ENCODE peak calls at places on chromosomes 5 and 9, in five cellular contexts. W is foreskin fibroblast, Z is choroid plexus epithelial cell, U is GM06990, V is Peyer's patch. T is an unnamed sample.
A peak's percentile ranks its signal among the peaks of the same experiment; 100 is the strongest.

GRCh38 chr5:34655354-34655991 is 655 bp upstream of the RAI14 start:
- DNase-seq in W (peak; percentile 82), Z (peak; percentile 93), U (peak; percentile 23), V (peak; percentile 21), T (peak; percentile 76)

GRCh38 chr5:138565100-138565821 is 9.9 kb downstream of the HSPA9 start:
- DNase-seq in W (no peak), Z (no peak), U (no peak), V (no peak), T (no peak)

GRCh38 chr9:129176786-129177442 is 1.1 kb downstream of the IER5L start:
- DNase-seq in W (no peak), Z (peak; percentile 80), U (peak; percentile 58), V (no peak), T (peak; percentile 41)

GRCh38 chr5:90575712-90576111 is 17.1 kb downstream of the ADGRV1 start:
- DNase-seq in W (no peak), Z (no peak), U (no peak), V (no peak), T (no peak)

GRCh38 chr9:1606253-1606652 is 408.9 kb upstream of the SMARCA2 start:
- DNase-seq in W (no peak), Z (no peak), U (no peak), V (no peak), T (no peak)

GRCh38 chr9:2173170-2173569 is 158.0 kb downstream of the SMARCA2 start:
- DNase-seq in W (no peak), Z (no peak), U (no peak), V (no peak), T (no peak)

GRCh38 chr9:87063246-87063645 is 115.9 kb upstream of the GAS1 start:
- DNase-seq in W (peak; percentile 65), Z (peak; percentile 32), U (no peak), V (no peak), T (peak; percentile 85)

GRCh38 chr5:75138674-75139073 is 86.3 kb upstream of the GCNT4 start:
- DNase-seq in W (no peak), Z (no peak), U (no peak), V (no peak), T (no peak)

GRCh38 chr9:118529624-118530214 is 825.5 kb downstream of the TLR4 start:
- DNase-seq in W (no peak), Z (no peak), U (peak; percentile 6), V (no peak), T (no peak)

GRCh38 chr9:134135343-134136116 is at the start of gene WDR5:
- DNase-seq in W (peak; percentile 87), Z (peak; percentile 92), U (peak; percentile 89), V (peak; percentile 88), T (peak; percentile 86)
- TF ChIP-seq CTCF in W (no peak), Z (no peak), U (peak; percentile 34), V (no peak), T (no peak)

GRCh38 chr5:38554860-38555259 is 1.6 kb downstream of the LIFR start:
- DNase-seq in W (no peak), Z (no peak), U (no peak), V (no peak), T (no peak)

GRCh38 chr5:38556115-38556598 is 289 bp downstream of the LIFR start:
- DNase-seq in W (no peak), Z (no peak), U (peak; percentile 4), V (no peak), T (no peak)

GRCh38 chr5:38556599-38557308 is at the start of gene LIFR:
- DNase-seq in W (peak; percentile 78), Z (peak; percentile 86), U (peak; percentile 36), V (no peak), T (peak; percentile 77)

GRCh38 chr5:38557309-38557710 is 864 bp upstream of the LIFR start:
- DNase-seq in W (no peak), Z (no peak), U (no peak), V (no peak), T (no peak)

GRCh38 chr5:38555354-38556114 is 912 bp downstream of the LIFR start:
- DNase-seq in W (no peak), Z (no peak), U (no peak), V (no peak), T (no peak)
- H3K4me3 ChIP-seq in W (peak overlapping the region; percentile 79), Z (peak overlapping the region; percentile 80), U (no peak overlapping the region), V (peak overlapping the region; percentile 65), T (peak overlapping the region; percentile 83)

DNA sequence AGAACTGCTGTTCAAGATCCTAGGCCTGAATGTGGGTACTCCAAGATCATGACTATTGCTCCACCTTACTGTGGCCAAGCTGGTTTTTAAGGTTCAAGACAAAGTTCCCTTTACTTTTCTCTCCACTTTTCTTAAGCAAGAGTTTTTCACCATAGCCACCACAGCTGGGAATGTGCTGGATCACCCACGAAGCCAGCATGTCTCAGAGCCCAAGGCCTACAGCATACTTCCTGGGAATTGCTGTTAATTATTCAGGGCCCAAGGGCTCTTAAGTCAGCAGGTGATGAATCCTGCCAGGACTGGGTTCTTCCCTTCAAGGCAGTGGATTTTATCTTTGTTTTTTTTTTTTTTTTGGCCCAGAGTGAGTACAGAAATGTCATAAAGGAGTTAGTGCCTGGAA is 149.4 kb upstream of the TUSC1 start:
- DNase-seq in W (no peak), Z (no peak), U (no peak), V (no peak), T (no peak)
- TF ChIP-seq CTCF in W (no peak), Z (no peak), U (no peak), V (no peak), T (no peak)

DNA sequence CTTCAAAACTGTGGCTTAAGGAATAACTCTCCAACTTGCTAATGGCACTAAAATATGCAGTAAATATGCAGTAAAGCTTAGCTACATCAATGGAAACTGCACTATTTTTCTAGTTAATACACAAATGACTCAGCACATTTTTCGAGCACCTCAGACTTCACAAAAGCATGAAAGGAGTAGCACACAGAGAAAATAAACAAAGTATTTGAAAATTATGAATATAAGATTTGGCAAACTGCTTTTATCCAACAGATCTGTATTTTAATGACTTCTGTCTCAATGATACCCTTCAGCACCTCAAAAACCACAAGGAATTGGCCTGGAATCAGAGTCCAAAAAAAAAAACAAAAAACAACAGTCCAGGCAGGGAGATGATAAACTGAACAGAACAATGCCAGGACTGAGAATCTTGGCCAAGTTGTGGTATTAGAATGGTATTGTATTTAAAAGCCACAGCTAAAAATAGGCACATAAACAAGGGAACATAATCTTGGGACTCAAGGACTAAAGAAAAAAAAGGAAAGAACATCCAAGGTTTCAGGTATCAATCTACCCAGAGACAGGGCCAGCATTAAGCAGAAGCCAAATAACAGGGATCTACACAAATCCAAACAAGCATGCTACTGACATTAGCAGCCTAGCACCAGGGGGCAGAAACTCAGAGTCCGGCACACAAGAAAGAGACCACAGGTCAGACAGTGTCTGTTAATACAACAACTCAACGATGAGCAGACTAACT is 21.4 kb downstream of the TMEM245 start:
- DNase-seq in W (peak; percentile 41), Z (peak; percentile 92), U (no peak), V (no peak), T (peak; percentile 85)
- H3K4me3 ChIP-seq in W (peak overlapping the region; percentile 17), Z (no peak overlapping the region), U (no peak overlapping the region), V (no peak overlapping the region), T (no peak overlapping the region)

GRCh38 chr9:22228542-22228941 is 218.1 kb upstream of the DMRTA1 start:
- DNase-seq in W (peak; percentile 20), Z (peak; percentile 66), U (no peak), V (no peak), T (peak; percentile 50)
- TF ChIP-seq CTCF in W (peak; percentile 41), Z (peak; percentile 53), U (no peak), V (peak; percentile 56), T (peak; percentile 48)

GRCh38 chr9:137190315-137190853 is 1.9 kb downstream of the SSNA1 start:
- DNase-seq in W (no peak), Z (no peak), U (no peak), V (no peak), T (no peak)
- H3K4me3 ChIP-seq in W (peak overlapping the region; percentile 98), Z (no peak overlapping the region), U (no peak overlapping the region), V (peak overlapping the region; percentile 98), T (no peak overlapping the region)

GRCh38 chr9:83204047-83204446 is 141.1 kb upstream of the RASEF start:
- DNase-seq in W (no peak), Z (no peak), U (no peak), V (no peak), T (no peak)
- TF ChIP-seq CTCF in W (no peak), Z (peak; percentile 34), U (no peak), V (no peak), T (no peak)